ENCODE peak calls at places on chromosome 3, in seven cellular contexts. R is activated CD4-positive, alpha-beta T cell treated with anti-CD3 and anti-CD28 coated beads for 4 hours; K is breast epithelium; G is MV-4-11; O is activated T-cell treated with anti-CD3 and anti-CD28 coated beads, Interleukin-2, amount 50 U/mL, for 48 hours; F is memory B cell; J is activated CD8-positive, alpha-beta memory T cell treated with anti-CD3 and anti-CD28 coated beads, Interleukin-2, amount 10 ng/mL, durations not matched to agents 7 days and 5 days. H is an unnamed sample.

GRCh38 chr3:169264711-169265110 is 398.8 kb downstream of the MECOM start:
- DNase-seq in R (no peak), O (no peak), G (no peak), K (no peak), F (no peak), J (no peak), H (no peak)

GRCh38 chr3:153599685-153600084 is 437.7 kb downstream of the RAP2B start:
- DNase-seq in G (peak; percentile 29), F (no peak), K (peak; percentile 18), R (no peak), J (no peak), O (no peak), H (no peak)

GRCh38 chr3:8554725-8555621 is 53.4 kb downstream of the LMCD1 start:
- DNase-seq in G (no peak), J (no peak), F (no peak), R (no peak), K (no peak), O (no peak), H (no peak)

GRCh38 chr3:65107174-65107573 is 419.4 kb upstream of the ADAMTS9 start:
- DNase-seq in F (no peak), K (no peak), O (no peak), G (no peak), R (no peak), J (no peak), H (no peak)

GRCh38 chr3:162338514-162338913 is 841.9 kb downstream of the OTOL1 start:
- DNase-seq in O (no peak), G (no peak), R (no peak), J (no peak), K (no peak), F (no peak), H (no peak)

GRCh38 chr3:126543457-126544090 is 15.2 kb downstream of the C3orf22 start:
- DNase-seq in O (peak; percentile 8), R (no peak), G (no peak), F (no peak), J (no peak), K (no peak), H (no peak)

GRCh38 chr3:68088216-68088615 is 433.8 kb upstream of the SUCLG2 start:
- DNase-seq in O (peak; percentile 26), F (no peak), G (no peak), R (peak; percentile 40), J (peak; percentile 59), K (no peak), H (no peak)

GRCh38 chr3:13319821-13320220 is 100.3 kb downstream of the NUP210 start:
- DNase-seq in G (no peak), F (no peak), J (no peak), O (no peak), R (no peak), K (no peak), H (no peak)

GRCh38 chr3:151456065-151456464 is 4.8 kb downstream of the IGSF10 start:
- DNase-seq in O (no peak), F (no peak), G (no peak), R (no peak), K (no peak), J (no peak), H (no peak)

GRCh38 chr3:62558549-62559112 is 185.3 kb upstream of the FEZF2 start:
- DNase-seq in K (no peak), G (peak; percentile 15), R (no peak), F (no peak), J (no peak), O (peak; percentile 19), H (no peak)

H was measured in stimulated activated naive B cell treated with anti-CD40 and anti-IgM and Interleukin-4, amounts not matched to agents 10 μg/mL and 1 μg/mL and 100 μg/mL, for 72 hours.